ENCODE peak calls at places on chromosomes 2 and 18, in four cellular contexts. P is aorta, O is NB4, Y is AG04450. F is an unnamed sample.

GRCh38 chr2:65199891-65200290 is 27.7 kb upstream of the ACTR2 start:
- DNase-seq in P (no peak), O (no peak), Y (no peak), F (no peak)

GRCh38 chr2:142781146-142781545 is 96.3 kb upstream of the KYNU start:
- DNase-seq in P (no peak), O (no peak), Y (no peak), F (no peak)

GRCh38 chr2:30271300-30271699 is 40.0 kb downstream of the LBH start:
- DNase-seq in P (no peak), O (no peak), Y (no peak), F (no peak)

GRCh38 chr18:77099501-77100370 is 32.8 kb downstream of the MBP start:
- DNase-seq in P (no peak), O (peak; percentile 85), Y (no peak), F (no peak)

GRCh38 chr2:43531251-43531650 is 64.6 kb downstream of the THADA start:
- DNase-seq in P (no peak), O (no peak), Y (no peak), F (no peak)

GRCh38 chr2:98952971-98953370 is 16.9 kb upstream of the CRACDL start:
- DNase-seq in P (no peak), O (no peak), Y (no peak), F (no peak)

GRCh38 chr2:178280261-178280852 is 86.0 kb downstream of the OSBPL6 start:
- DNase-seq in P (no peak), O (peak; percentile 54), Y (no peak), F (peak; percentile 44)

GRCh38 chr2:135820003-135820618 is 16.9 kb downstream of the LCT start:
- DNase-seq in P (no peak), O (peak; percentile 96), Y (peak; percentile 20), F (no peak)

GRCh38 chr2:108583903-108584520 is 49.7 kb downstream of the LIMS1 start:
- DNase-seq in P (no peak), O (peak; percentile 83), Y (no peak), F (peak; percentile 62)

GRCh38 chr2:147782521-147782920 is 62.3 kb upstream of the ACVR2A start:
- DNase-seq in P (no peak), O (no peak), Y (no peak), F (no peak)

GRCh38 chr2:149903626-149904025 is 316.1 kb upstream of the MMADHC start:
- DNase-seq in P (no peak), O (no peak), Y (no peak), F (no peak)

GRCh38 chr18:44786697-44787096 is 106.0 kb downstream of the SETBP1 start:
- DNase-seq in P (no peak), O (no peak), Y (no peak), F (peak; percentile 18)

GRCh38 chr2:70505613-70506391 is 47.8 kb downstream of the TGFA start:
- DNase-seq in P (no peak), O (no peak), Y (no peak), F (no peak)

GRCh38 chr2:16315911-16316310 is 349.7 kb downstream of the CYRIA start:
- DNase-seq in P (no peak), O (no peak), Y (no peak), F (no peak)
- H3K4me3 ChIP-seq in P (no peak overlapping the region), O (no peak overlapping the region), Y (no peak overlapping the region), F (no peak overlapping the region)

GRCh38 chr2:73972846-73973245 is 11.9 kb upstream of the TET3 start:
- DNase-seq in P (no peak), O (peak; percentile 61), Y (no peak), F (no peak)
- H3K4me3 ChIP-seq in P (no peak overlapping the region), O (no peak overlapping the region), Y (no peak overlapping the region), F (no peak overlapping the region)

GRCh38 chr2:46913471-46914381 is 1.9 kb downstream of the MCFD2 start:
- DNase-seq in P (no peak), O (peak; percentile 66), Y (no peak), F (no peak)
- H3K4me3 ChIP-seq in P (no peak overlapping the region), O (peak overlapping the region; percentile 95), Y (peak overlapping the region; percentile 94), F (no peak overlapping the region)

GRCh38 chr2:1790996-1791395 is 46.7 kb upstream of the PXDN start:
- DNase-seq in P (no peak), O (no peak), Y (no peak), F (no peak)

GRCh38 chr2:1790473-1790872 is 46.2 kb upstream of the PXDN start:
- DNase-seq in P (peak; percentile 42), O (peak; percentile 22), Y (no peak), F (no peak)

GRCh38 chr2:1787799-1788477 is 43.6 kb upstream of the PXDN start:
- DNase-seq in P (peak; percentile 6), O (peak; percentile 22), Y (no peak), F (no peak)

GRCh38 chr2:1789610-1790009 is 45.3 kb upstream of the PXDN start:
- DNase-seq in P (peak; percentile 23), O (no peak), Y (no peak), F (no peak)

DNA sequence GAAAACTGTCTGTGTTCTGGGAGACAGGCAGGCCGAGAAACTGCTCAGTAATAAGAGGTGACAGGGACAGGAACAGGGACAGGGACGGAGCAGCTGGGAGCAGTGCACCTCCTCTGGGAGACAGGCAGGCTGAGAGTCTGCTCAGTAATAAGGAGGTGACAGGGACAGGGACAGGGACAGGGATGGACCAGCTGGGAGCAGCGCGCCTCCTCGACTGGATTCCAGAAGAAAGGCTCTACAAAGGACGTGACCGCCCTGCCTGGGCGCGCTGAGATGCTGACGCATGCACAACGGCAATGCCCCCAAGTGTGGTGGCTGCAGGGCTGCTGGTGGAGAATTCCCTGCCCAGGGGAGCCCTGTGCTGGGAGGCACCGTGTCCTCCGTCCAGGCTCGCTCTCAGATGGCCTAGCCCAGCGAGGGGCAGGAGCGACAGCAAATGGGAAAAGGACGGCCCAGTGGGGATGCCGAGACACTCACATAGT is 44.2 kb upstream of the PXDN start:
- DNase-seq in P (peak; percentile 62), O (no peak), Y (no peak), F (no peak)
- H3K4me3 ChIP-seq in P (no peak overlapping the region), O (no peak overlapping the region), Y (no peak overlapping the region), F (no peak overlapping the region)